ENCODE peak calls at places on chromosomes 13 and 19, in six cellular contexts. Z is tibial artery; A is psoas muscle; F is body of pancreas; K is CD4-positive, alpha-beta memory T cell; T is BE2C. H is an unnamed sample. For H3K4me1 and H3K36me3, the result is how much of the 10 kb centered on the place peaks cover.

GRCh38 chr13:99124695-99125334 is 75.8 kb upstream of the UBAC2 start:
- DNase-seq in Z (no peak), A (no peak), F (no peak), K (no peak), T (no peak), H (peak)

GRCh38 chr19:49591731-49592485 is 926 bp downstream of the PRR12 start:
- DNase-seq in Z (peak), A (peak), F (peak), K (peak), T (peak), H (peak)

GRCh38 chr13:112668924-112669323 is 20.9 kb upstream of the ATP11A start:
- DNase-seq in Z (no peak), A (no peak), F (no peak), K (no peak), T (no peak), H (no peak)

GRCh38 chr13:111491021-111491420 is 170.6 kb downstream of the TEX29 start:
- DNase-seq in Z (peak), A (no peak), F (no peak), K (no peak), T (no peak), H (no peak)

GRCh38 chr19:7562646-7563393 is 27.3 kb downstream of the PNPLA6 start:
- DNase-seq in Z (no peak), A (no peak), F (no peak), K (no peak), T (no peak), H (no peak)

GRCh38 chr19:40745402-40745780 is 4.9 kb downstream of the ACTMAP start:
- DNase-seq in Z (no peak), A (no peak), F (no peak), K (no peak), T (no peak), H (no peak)

GRCh38 chr19:8086849-8087248 is 34.3 kb downstream of the CCL25 start:
- DNase-seq in Z (no peak), A (no peak), F (no peak), K (no peak), T (no peak), H (no peak)

GRCh38 chr13:51557875-51558604 is 26.2 kb upstream of the WDFY2 start:
- DNase-seq in Z (no peak), A (no peak), F (no peak), K (no peak), T (no peak), H (no peak)

GRCh38 chr19:35742121-35742724 is at the start of gene IGFLR1:
- DNase-seq in Z (no peak), A (no peak), F (peak), K (peak), T (no peak), H (no peak)

GRCh38 chr19:12668937-12669271 is 2.3 kb downstream of the WDR83 start:
- DNase-seq in Z (peak), A (peak), F (peak), K (peak), T (no peak), H (peak)

GRCh38 chr19:1382250-1382649 is 1.5 kb upstream of the NDUFS7 start:
- DNase-seq in Z (no peak), A (no peak), F (no peak), K (no peak), T (no peak), H (no peak)

GRCh38 chr19:1251233-1251502 is 2.8 kb downstream of the MIDN start:
- DNase-seq in Z (no peak), A (no peak), F (peak), K (no peak), T (peak), H (peak)

GRCh38 chr13:21557995-21558394 is 46.0 kb downstream of the MICU2 start:
- DNase-seq in Z (no peak), A (no peak), F (no peak), K (no peak), T (peak), H (no peak)

GRCh38 chr19:36266375-36266961 is 51.6 kb downstream of the ZNF146 start:
- DNase-seq in Z (no peak), A (peak), F (peak), K (no peak), T (no peak), H (no peak)

GRCh38 chr13:78978381-78978998 is 319.5 kb upstream of the OBI1 start:
- DNase-seq in Z (no peak), A (no peak), F (peak), K (peak), T (peak), H (peak)

GRCh38 chr19:3471954-3472655 is 8.2 kb downstream of the SMIM24 start:
- DNase-seq in Z (no peak), A (peak), F (no peak), K (peak), T (peak), H (peak)

GRCh38 chr19:31627824-31628223 is 278.6 kb upstream of the TSHZ3 start:
- DNase-seq in Z (no peak), A (no peak), F (no peak), K (no peak), T (no peak), H (peak)

GRCh38 chr19:40623403-40624239 is 22.5 kb downstream of the LTBP4 start:
- DNase-seq in Z (no peak), A (no peak), F (peak), K (no peak), T (peak), H (peak)

GRCh38 chr13:73835138-73835721 is 299.0 kb downstream of the KLF12 start:
- DNase-seq in Z (no peak), A (no peak), F (no peak), K (peak), T (no peak), H (peak)

GRCh38 chr19:3137139-3137538 is 1.3 kb downstream of the GNA15 start:
- DNase-seq in Z (no peak), A (no peak), F (no peak), K (no peak), T (no peak), H (no peak)

GRCh38 chr13:50241479-50241878 is 226.2 kb downstream of the KCNRG start:
- DNase-seq in Z (no peak), A (no peak), F (no peak), K (no peak), T (no peak), H (no peak)

GRCh38 chr13:68107667-68108066 is 877.5 kb upstream of the PCDH9 start:
- DNase-seq in Z (peak), A (no peak), F (no peak), K (no peak), T (no peak), H (no peak)

GRCh38 chr13:20128459-20128927 is 32.4 kb downstream of the GJA3 start:
- DNase-seq in Z (no peak), A (no peak), F (peak), K (peak), T (no peak), H (no peak)

DNA sequence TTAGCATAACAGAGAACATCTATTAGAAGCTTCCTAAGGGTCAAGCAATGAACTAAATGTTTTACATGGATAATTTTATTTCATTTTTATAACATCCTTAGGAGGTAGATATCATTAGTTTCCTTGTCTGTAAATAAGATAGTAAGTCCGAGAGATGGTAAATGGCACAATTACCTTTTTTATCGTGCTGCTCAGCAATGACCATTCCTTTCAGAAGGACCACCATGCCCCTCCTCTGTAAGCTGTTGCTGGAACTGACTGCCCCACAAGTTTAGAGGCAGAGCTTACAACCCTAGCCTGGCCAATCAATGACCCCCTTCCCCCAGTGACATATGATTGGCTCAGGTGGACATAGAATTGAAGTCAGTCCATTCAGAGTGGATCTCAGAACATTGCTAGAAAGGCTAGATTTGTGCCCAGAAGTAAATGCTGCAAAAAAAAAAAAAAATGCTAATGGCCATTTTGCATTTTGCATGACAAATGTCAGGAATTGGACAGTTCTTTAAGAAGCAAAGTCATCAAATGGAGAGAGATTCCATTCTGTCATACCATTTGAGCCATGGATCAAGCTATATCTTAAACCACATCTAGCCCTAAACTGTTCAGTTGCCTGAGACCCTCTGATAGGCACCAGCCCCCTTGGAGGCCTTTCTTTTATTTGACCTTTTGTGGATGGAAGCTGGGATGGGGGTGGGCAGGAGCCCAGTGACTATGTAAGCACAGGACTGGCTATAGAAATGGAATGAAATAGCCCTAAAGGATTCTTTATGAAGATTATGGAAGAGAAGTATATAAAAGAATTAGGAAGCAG is 668.3 kb downstream of the UQCRFS1 start:
- DNase-seq in Z (no peak), A (no peak), F (no peak), K (no peak), T (no peak), H (no peak)
- H3K4me1 ChIP-seq in Z (under half), A (under half), F (under half), K (under half), T (under half), H (under half)

GRCh38 chr19:44948763-44949374 is 3.0 kb downstream of the APOC2 start:
- DNase-seq in Z (no peak), A (no peak), F (no peak), K (no peak), T (no peak), H (no peak)
- H3K4me3 ChIP-seq in Z (no peak), A (no peak), F (no peak), K (no peak), T (no peak), H (no peak)

GRCh38 chr19:18230941-18231734 is 4.9 kb upstream of the PDE4C start:
- DNase-seq in Z (no peak), A (no peak), F (no peak), K (no peak), T (no peak), H (no peak)

GRCh38 chr19:18229474-18229873 is 3.2 kb upstream of the PDE4C start:
- DNase-seq in Z (no peak), A (no peak), F (no peak), K (no peak), T (no peak), H (no peak)

GRCh38 chr19:18227781-18228271 is 1.6 kb upstream of the PDE4C start:
- DNase-seq in Z (no peak), A (no peak), F (no peak), K (no peak), T (no peak), H (no peak)

GRCh38 chr19:18231775-18232174 is 5.5 kb upstream of the PDE4C start:
- DNase-seq in Z (no peak), A (no peak), F (no peak), K (no peak), T (no peak), H (no peak)

DNA sequence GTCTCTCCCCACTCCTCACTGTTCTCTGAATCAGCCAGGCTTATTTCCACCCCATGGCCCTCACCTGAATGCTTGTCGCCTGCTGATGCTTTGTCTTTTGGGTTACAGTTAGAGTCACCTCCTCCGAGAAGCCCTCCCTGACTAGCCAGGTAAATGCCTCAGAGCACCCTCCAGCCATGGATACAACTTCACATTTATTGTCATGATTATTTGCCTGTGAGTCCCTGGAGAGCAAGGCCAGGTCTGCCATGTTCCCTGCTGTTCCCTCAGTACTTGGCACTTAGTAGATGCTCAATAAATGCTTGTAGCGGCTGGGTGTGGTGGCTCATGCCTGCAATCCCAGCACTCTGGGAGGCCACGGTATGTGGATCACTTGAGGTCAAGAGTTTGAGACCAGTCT is 3.7 kb upstream of the PDE4C start:
- DNase-seq in Z (no peak), A (no peak), F (no peak), K (no peak), T (no peak), H (no peak)
- H3K36me3 ChIP-seq in Z (under half), A (under half), F (under half), K (under half), T (under half), H (under half)

GRCh38 chr19:30302076-30302475 is 70.1 kb upstream of the ZNF536 start:
- DNase-seq in Z (no peak), A (no peak), F (no peak), K (no peak), T (no peak), H (no peak)

GRCh38 chr19:30303131-30303654 is 69.0 kb upstream of the ZNF536 start:
- DNase-seq in Z (no peak), A (no peak), F (no peak), K (no peak), T (no peak), H (no peak)

GRCh38 chr19:30305346-30306060 is 66.7 kb upstream of the ZNF536 start:
- DNase-seq in Z (no peak), A (no peak), F (no peak), K (no peak), T (no peak), H (no peak)

GRCh38 chr19:30307191-30307974 is 64.8 kb upstream of the ZNF536 start:
- DNase-seq in Z (no peak), A (no peak), F (no peak), K (no peak), T (no peak), H (peak)

DNA sequence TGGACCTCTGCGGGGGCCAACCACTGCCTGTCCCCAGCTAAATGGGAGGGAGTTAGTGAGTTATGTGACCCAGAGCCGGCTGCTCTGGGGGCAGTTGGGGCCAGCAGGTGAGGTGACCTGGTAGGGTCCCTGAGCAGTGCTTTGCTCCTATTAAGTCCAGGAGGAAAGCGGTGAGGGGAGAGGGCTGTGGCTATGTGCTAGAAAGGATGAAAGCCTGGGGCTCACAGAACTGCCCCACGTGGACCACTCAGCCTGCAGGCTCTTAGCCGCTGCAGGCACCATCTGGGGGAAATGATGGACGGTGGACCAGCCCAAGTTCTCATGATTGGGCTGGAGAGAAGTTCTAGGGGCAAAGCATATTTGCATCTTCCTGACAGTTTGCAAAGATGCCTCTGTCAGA is 67.6 kb upstream of the ZNF536 start:
- DNase-seq in Z (no peak), A (no peak), F (no peak), K (no peak), T (no peak), H (no peak)
- H3K4me1 ChIP-seq in Z (under half), A (under half), F (under half), K (under half), T (under half), H (under half)